ENCODE peak calls at places on chromosomes 4 and X, in six cellular contexts. One of them, this sample, is unnamed.

GRCh38 chr4:187726485-187726884 is 269.1 kb upstream of the ZFP42 start:
- DNase-seq in H7: no peak
- DNase-seq in substantia nigra: no peak
- DNase-seq in COR-L47: no peak
- DNase-seq in RPMI8226: peak
- DNase-seq in CD4-positive, alpha-beta T cell: no peak
- DNase-seq in this sample: no peak

GRCh38 chrX:153179131-153179530 is at the start of gene MAGEA1:
- DNase-seq in COR-L47: no peak
- DNase-seq in CD4-positive, alpha-beta T cell: no peak
- DNase-seq in substantia nigra: no peak
- DNase-seq in RPMI8226: peak
- DNase-seq in H7: no peak
- DNase-seq in this sample: no peak

GRCh38 chr4:85970535-85970934 is 389.3 kb downstream of the MAPK10 start:
- DNase-seq in H7: no peak
- DNase-seq in RPMI8226: no peak
- DNase-seq in CD4-positive, alpha-beta T cell: no peak
- DNase-seq in substantia nigra: no peak
- DNase-seq in COR-L47: no peak
- DNase-seq in this sample: no peak

GRCh38 chr4:124980276-124980752 is 267.8 kb upstream of the ANKRD50 start:
- DNase-seq in RPMI8226: peak
- DNase-seq in CD4-positive, alpha-beta T cell: no peak
- DNase-seq in substantia nigra: no peak
- DNase-seq in COR-L47: no peak
- DNase-seq in H7: no peak
- DNase-seq in this sample: peak

GRCh38 chr4:33063238-33063637 is 2343.1 kb downstream of the PCDH7 start:
- DNase-seq in H7: no peak
- DNase-seq in COR-L47: no peak
- DNase-seq in substantia nigra: no peak
- DNase-seq in RPMI8226: no peak
- DNase-seq in CD4-positive, alpha-beta T cell: no peak
- DNase-seq in this sample: peak

GRCh38 chr4:155060873-155061272 is 147.6 kb upstream of the NPY2R start:
- DNase-seq in RPMI8226: no peak
- DNase-seq in CD4-positive, alpha-beta T cell: no peak
- DNase-seq in H7: no peak
- DNase-seq in COR-L47: no peak
- DNase-seq in substantia nigra: no peak
- DNase-seq in this sample: no peak

GRCh38 chr4:120007171-120007894 is 59.3 kb downstream of the MAD2L1 start:
- DNase-seq in RPMI8226: no peak
- DNase-seq in H7: no peak
- DNase-seq in substantia nigra: no peak
- DNase-seq in CD4-positive, alpha-beta T cell: no peak
- DNase-seq in COR-L47: no peak
- DNase-seq in this sample: peak

GRCh38 chrX:47112316-47112954 is 32.1 kb downstream of the NDUFB11 start:
- DNase-seq in COR-L47: no peak
- DNase-seq in RPMI8226: no peak
- DNase-seq in CD4-positive, alpha-beta T cell: no peak
- DNase-seq in H7: no peak
- DNase-seq in substantia nigra: no peak
- DNase-seq in this sample: peak

GRCh38 chrX:100264200-100264599 is 145.9 kb downstream of the PCDH19 start:
- DNase-seq in substantia nigra: no peak
- DNase-seq in COR-L47: no peak
- DNase-seq in CD4-positive, alpha-beta T cell: no peak
- DNase-seq in RPMI8226: no peak
- DNase-seq in H7: no peak
- DNase-seq in this sample: no peak

GRCh38 chr4:56788081-56788480 is 33.4 kb downstream of the SPINK2 start:
- DNase-seq in CD4-positive, alpha-beta T cell: no peak
- DNase-seq in substantia nigra: no peak
- DNase-seq in H7: no peak
- DNase-seq in COR-L47: no peak
- DNase-seq in RPMI8226: no peak
- DNase-seq in this sample: no peak